ENCODE peak calls at places on chromosomes 11 and 22, in six cellular contexts. X is neuronal stem cell, A is heart left ventricle, W is spleen, L is right lobe of liver, P is upper lobe of right lung. V is an unnamed sample. For H3K4me1, the result is how much of the 10 kb centered on the place peaks cover.

GRCh38 chr11:125079151-125079877 is 16.2 kb downstream of the SLC37A2 start:
- DNase-seq in X (no peak), A (no peak), W (no peak), L (no peak), P (peak), V (no peak)

GRCh38 chr11:60363542-60364525 is 14.5 kb upstream of the MS4A7 start:
- DNase-seq in X (peak), A (peak), W (no peak), L (peak), P (no peak), V (peak)

GRCh38 chr11:117633976-117634755 is 162.8 kb downstream of the DSCAML1 start:
- DNase-seq in X (no peak), A (no peak), W (peak), L (no peak), P (no peak), V (no peak)

GRCh38 chr22:38127869-38128268 is 17.4 kb upstream of the BAIAP2L2 start:
- DNase-seq in X (no peak), A (no peak), W (no peak), L (no peak), P (no peak), V (no peak)

GRCh38 chr22:30992565-30992964 is 23.5 kb downstream of the TUG1 start:
- DNase-seq in X (no peak), A (no peak), W (no peak), L (no peak), P (no peak), V (no peak)

GRCh38 chr11:105774899-105775298 is 165.0 kb downstream of the GRIA4 start:
- DNase-seq in X (no peak), A (no peak), W (no peak), L (no peak), P (no peak), V (no peak)

GRCh38 chr11:28835790-28836189 is 727.6 kb downstream of the METTL15 start:
- DNase-seq in X (no peak), A (no peak), W (no peak), L (no peak), P (no peak), V (no peak)

GRCh38 chr22:37068859-37069258 is 17.3 kb downstream of the KCTD17 start:
- DNase-seq in X (no peak), A (no peak), W (no peak), L (no peak), P (no peak), V (no peak)

GRCh38 chr11:14082338-14082737 is 119.8 kb downstream of the SPON1 start:
- DNase-seq in X (no peak), A (no peak), W (no peak), L (no peak), P (no peak), V (peak)

GRCh38 chr22:49281467-49282340 is 546.0 kb downstream of the BRD1 start:
- DNase-seq in X (no peak), A (no peak), W (peak), L (no peak), P (no peak), V (no peak)

GRCh38 chr11:122593473-122594420 is 61.8 kb upstream of the UBASH3B start:
- DNase-seq in X (no peak), A (no peak), W (no peak), L (no peak), P (no peak), V (no peak)

GRCh38 chr22:36409911-36410756 is 22.4 kb upstream of the MYH9 start:
- DNase-seq in X (peak), A (peak), W (peak), L (peak), P (peak), V (peak)

GRCh38 chr11:128515086-128515485 is 72.3 kb downstream of the ETS1 start:
- DNase-seq in X (no peak), A (no peak), W (no peak), L (no peak), P (no peak), V (no peak)

GRCh38 chr11:114166897-114167323 is 107.4 kb downstream of the ZBTB16 start:
- DNase-seq in X (no peak), A (no peak), W (no peak), L (no peak), P (no peak), V (no peak)

GRCh38 chr11:12573707-12574106 is 100.5 kb upstream of the TEAD1 start:
- DNase-seq in X (no peak), A (no peak), W (no peak), L (no peak), P (no peak), V (no peak)

GRCh38 chr22:19235874-19236273 is 55.6 kb downstream of the CLTCL1 start:
- DNase-seq in X (no peak), A (no peak), W (no peak), L (no peak), P (no peak), V (no peak)

GRCh38 chr11:612201-612960 is 3.4 kb downstream of the IRF7 start:
- DNase-seq in X (no peak), A (no peak), W (no peak), L (peak), P (peak), V (no peak)

GRCh38 chr11:61675826-61676225 is 4.4 kb upstream of the DAGLA start:
- DNase-seq in X (no peak), A (no peak), W (no peak), L (no peak), P (no peak), V (no peak)

GRCh38 chr22:24427500-24428164 is at the start of gene ADORA2A:
- DNase-seq in X (no peak), A (peak), W (peak), L (peak), P (no peak), V (no peak)

GRCh38 chr11:130782361-130783221 is 133.7 kb downstream of the SNX19 start:
- DNase-seq in X (no peak), A (no peak), W (no peak), L (no peak), P (no peak), V (peak)

GRCh38 chr11:31844351-31844750 is 33.2 kb upstream of the PAX6 start:
- DNase-seq in X (no peak), A (no peak), W (no peak), L (no peak), P (no peak), V (no peak)

GRCh38 chr11:34063061-34063795 is 11.7 kb downstream of the CAPRIN1 start:
- DNase-seq in X (no peak), A (no peak), W (no peak), L (no peak), P (no peak), V (peak)

DNA sequence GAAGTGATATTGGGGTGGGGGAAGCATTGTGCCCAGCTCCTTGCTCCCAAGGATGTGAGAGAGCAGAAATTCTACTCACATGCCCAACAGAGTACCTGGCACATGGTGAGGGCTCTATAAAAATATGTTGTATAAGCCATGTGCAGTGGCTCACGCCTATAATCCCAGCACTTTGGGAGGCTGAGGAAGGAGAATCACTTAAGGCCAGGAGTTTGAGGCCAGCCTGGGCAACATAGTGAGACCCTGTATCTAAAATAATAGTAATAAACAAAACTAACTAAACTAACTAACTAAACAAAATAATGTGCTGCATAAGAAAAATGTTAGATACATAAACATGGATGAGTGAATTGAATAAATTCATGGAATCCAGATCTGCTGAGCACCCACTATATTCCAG is 33.2 kb upstream of the LRRC32 start:
- DNase-seq in X (no peak), A (no peak), W (no peak), L (no peak), P (no peak), V (no peak)
- H3K27ac ChIP-seq in X (no peak), A (no peak), W (no peak), L (no peak), P (no peak), V (no peak)

DNA sequence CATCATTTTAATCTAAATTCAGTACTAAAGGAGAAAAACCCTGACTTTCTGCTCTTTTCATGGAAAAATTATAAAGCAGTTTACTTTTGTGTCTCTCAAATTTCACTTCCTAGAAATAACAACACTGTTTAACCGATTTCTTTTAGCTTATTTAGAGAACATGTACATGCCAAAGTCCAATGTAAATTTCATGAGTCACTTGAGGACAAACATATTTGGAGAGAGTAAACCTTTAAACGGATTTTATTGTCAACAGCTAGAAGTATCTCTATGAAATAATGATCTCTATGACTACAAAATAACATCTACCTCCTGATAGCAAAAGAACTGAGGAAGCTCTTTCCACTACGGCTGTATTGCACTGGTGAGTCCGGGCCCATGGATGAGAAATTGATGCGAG is 46.3 kb upstream of the SLC22A25 start:
- DNase-seq in X (no peak), A (no peak), W (no peak), L (no peak), P (no peak), V (no peak)
- H3K4me1 ChIP-seq in X (under half), A (under half), W (under half), L (under half), P (under half), V (under half)

GRCh38 chr11:9980931-9981330 is 313.1 kb downstream of the SBF2 start:
- DNase-seq in X (no peak), A (no peak), W (no peak), L (no peak), P (no peak), V (no peak)
- H3K27ac ChIP-seq in X (no peak), A (no peak), W (no peak), L (no peak), P (no peak), V (no peak)

GRCh38 chr11:115518983-115519382 is 14.8 kb upstream of the CADM1 start:
- DNase-seq in X (no peak), A (no peak), W (no peak), L (no peak), P (no peak), V (no peak)
- H3K4me1 ChIP-seq in X (under half), A (under half), W (under half), L (under half), P (under half), V (under half)

GRCh38 chr22:45756558-45756957 is 84.9 kb downstream of the ATXN10 start:
- DNase-seq in X (no peak), A (no peak), W (no peak), L (no peak), P (no peak), V (no peak)
- H3K27ac ChIP-seq in X (no peak), A (peak), W (no peak), L (no peak), P (no peak), V (peak)

GRCh38 chr11:71248251-71248570 is 4.2 kb downstream of the SHANK2 start:
- DNase-seq in X (no peak), A (no peak), W (no peak), L (peak), P (no peak), V (no peak)
- H3K4me1 ChIP-seq in X (under half), A (under half), W (under half), L (under half), P (under half), V (under half)

GRCh38 chr11:8720376-8720775 is 37.8 kb downstream of the RPL27A start:
- DNase-seq in X (no peak), A (no peak), W (no peak), L (no peak), P (no peak), V (no peak)

GRCh38 chr11:8715501-8715900 is 32.9 kb downstream of the RPL27A start:
- DNase-seq in X (no peak), A (peak), W (no peak), L (no peak), P (peak), V (no peak)

GRCh38 chr11:8719260-8720190 is 36.9 kb downstream of the RPL27A start:
- DNase-seq in X (no peak), A (peak), W (no peak), L (no peak), P (no peak), V (no peak)

GRCh38 chr11:8717544-8717875 is 34.9 kb downstream of the RPL27A start:
- DNase-seq in X (no peak), A (no peak), W (no peak), L (no peak), P (no peak), V (no peak)

DNA sequence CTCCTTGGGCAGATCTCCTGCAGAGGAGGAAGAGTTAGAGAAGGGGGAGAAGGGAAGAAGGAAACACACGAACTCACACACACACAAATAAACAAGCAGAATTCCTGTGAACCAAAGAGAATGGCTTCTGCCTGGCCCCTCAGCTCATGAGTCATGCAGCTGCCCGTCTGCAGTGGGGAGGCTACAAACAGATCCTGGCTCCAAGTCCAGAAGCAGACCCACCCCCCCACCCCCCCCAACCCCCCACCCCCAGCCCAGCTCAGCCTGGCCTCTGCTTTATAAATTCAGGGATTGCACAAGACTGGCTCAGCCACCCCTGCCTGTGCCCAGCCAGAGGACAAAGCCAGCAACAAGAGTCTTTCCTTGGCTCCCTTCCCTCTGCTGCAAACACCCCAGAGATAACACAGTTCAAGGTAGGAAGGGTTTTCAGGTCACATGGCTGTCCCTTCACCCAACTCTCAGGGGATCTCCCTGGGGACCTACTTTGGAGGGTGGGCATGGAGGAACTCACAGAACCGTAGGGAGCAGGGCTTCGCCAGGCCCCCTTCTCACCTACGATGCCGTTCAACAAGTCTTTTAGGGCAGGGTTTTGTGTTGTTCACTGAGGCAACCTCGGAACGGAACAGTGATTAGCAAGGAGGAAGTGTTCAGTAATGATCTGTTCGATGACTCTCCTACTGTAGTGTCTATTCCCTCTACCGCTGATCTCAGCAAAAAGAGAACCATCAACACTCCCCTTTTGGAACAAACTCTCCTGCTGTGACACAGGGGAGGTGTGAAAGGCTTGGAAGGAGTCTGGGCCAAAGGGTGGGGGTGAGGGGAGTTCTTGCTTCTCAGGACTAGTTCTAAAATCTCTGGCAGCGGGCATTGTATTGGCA is 35.5 kb downstream of the RPL27A start:
- DNase-seq in X (no peak), A (peak), W (no peak), L (peak), P (no peak), V (peak)
- H3K27ac ChIP-seq in X (peak), A (peak), W (peak), L (peak), P (peak), V (no peak)